ENCODE peak calls at places on chromosomes 7 and 10, in five cellular contexts. One of them, this sample, is unnamed.

GRCh38 chr10:22505923-22506685 is 160.8 kb downstream of the SPAG6 start:
- DNase-seq in kidney tubule cell: no peak
- DNase-seq in NCI-H524 treated with DMSO at 0.1 percent for 48 hours: no peak
- DNase-seq in T-helper 9 cell: no peak
- DNase-seq in T-helper 2 cell: peak
- DNase-seq in this sample: no peak

GRCh38 chr7:18445483-18445882 is 50.1 kb upstream of the HDAC9 start:
- DNase-seq in T-helper 2 cell: no peak
- DNase-seq in NCI-H524 treated with DMSO at 0.1 percent for 48 hours: no peak
- DNase-seq in T-helper 9 cell: no peak
- DNase-seq in kidney tubule cell: no peak
- DNase-seq in this sample: no peak

GRCh38 chr10:30984563-30985328 is 46.9 kb downstream of the ZNF438 start:
- DNase-seq in kidney tubule cell: no peak
- DNase-seq in T-helper 2 cell: no peak
- DNase-seq in NCI-H524 treated with DMSO at 0.1 percent for 48 hours: no peak
- DNase-seq in T-helper 9 cell: no peak
- DNase-seq in this sample: no peak

GRCh38 chr7:90530263-90530662 is 60.8 kb downstream of the PTTG1IP2 start:
- DNase-seq in kidney tubule cell: peak
- DNase-seq in T-helper 2 cell: no peak
- DNase-seq in T-helper 9 cell: no peak
- DNase-seq in NCI-H524 treated with DMSO at 0.1 percent for 48 hours: no peak
- DNase-seq in this sample: no peak

GRCh38 chr7:35185908-35186731 is 67.8 kb downstream of the TBX20 start:
- DNase-seq in NCI-H524 treated with DMSO at 0.1 percent for 48 hours: peak
- DNase-seq in T-helper 2 cell: no peak
- DNase-seq in kidney tubule cell: peak
- DNase-seq in T-helper 9 cell: no peak
- DNase-seq in this sample: no peak

GRCh38 chr7:2934211-2934731 is 90.2 kb upstream of the GNA12 start:
- DNase-seq in kidney tubule cell: peak
- DNase-seq in T-helper 2 cell: no peak
- DNase-seq in T-helper 9 cell: no peak
- DNase-seq in NCI-H524 treated with DMSO at 0.1 percent for 48 hours: no peak
- DNase-seq in this sample: no peak

GRCh38 chr7:101817031-101817929 is at the start of gene CUX1:
- DNase-seq in T-helper 9 cell: peak
- DNase-seq in T-helper 2 cell: peak
- DNase-seq in kidney tubule cell: peak
- DNase-seq in NCI-H524 treated with DMSO at 0.1 percent for 48 hours: no peak
- DNase-seq in this sample: no peak

GRCh38 chr10:133081636-133082035 is 6.1 kb upstream of the ADGRA1 start:
- DNase-seq in kidney tubule cell: no peak
- DNase-seq in NCI-H524 treated with DMSO at 0.1 percent for 48 hours: no peak
- DNase-seq in T-helper 9 cell: no peak
- DNase-seq in T-helper 2 cell: no peak
- DNase-seq in this sample: no peak